ENCODE peak calls at places on chromosomes 7 and 10, in eight cellular contexts. U is stimulated activated CD4-positive, alpha-beta T cell treated with anti-CD3 and anti-CD28 coated beads, Interleukin-12 subunit alpha, Interleukin-12 subunit beta, amount 100 ng/mL, for 4 hours; E is RPMI7951; H is B cell; D is HFF-Myc; G is right lobe of liver; P is Ammon's horn; W is DMS79. Q is an unnamed sample.

GRCh38 chr7:2013381-2014311 is 219.1 kb downstream of the MAD1L1 start:
- DNase-seq in U (no peak), E (no peak), H (peak), D (no peak), G (peak), P (no peak), W (no peak), Q (no peak)

GRCh38 chr10:30068482-30069223 is 9.3 kb upstream of the JCAD start:
- DNase-seq in U (no peak), E (no peak), H (no peak), D (no peak), G (no peak), P (no peak), W (no peak), Q (no peak)

GRCh38 chr7:44275146-44275545 is 50.2 kb downstream of the CAMK2B start:
- DNase-seq in U (no peak), E (no peak), H (no peak), D (no peak), G (peak), P (no peak), W (no peak), Q (no peak)

GRCh38 chr10:62958980-62959379 is 142.8 kb upstream of the EGR2 start:
- DNase-seq in U (no peak), E (no peak), H (no peak), D (no peak), G (no peak), P (no peak), W (no peak), Q (no peak)

GRCh38 chr7:135326636-135327280 is 93.1 kb downstream of the STRA8 start:
- DNase-seq in U (no peak), E (no peak), H (no peak), D (no peak), G (no peak), P (no peak), W (peak), Q (no peak)

GRCh38 chr7:41134242-41134872 is 568.5 kb downstream of the INHBA start:
- DNase-seq in U (no peak), E (peak), H (no peak), D (no peak), G (no peak), P (no peak), W (no peak), Q (peak)

GRCh38 chr10:26983156-26983555 is 117.1 kb downstream of the ANKRD26 start:
- DNase-seq in U (no peak), E (no peak), H (no peak), D (no peak), G (no peak), P (no peak), W (no peak), Q (no peak)

GRCh38 chr10:123911866-123912265 is 20.3 kb upstream of the CPXM2 start:
- DNase-seq in U (no peak), E (no peak), H (no peak), D (no peak), G (no peak), P (no peak), W (peak), Q (no peak)

GRCh38 chr10:130957423-130957822 is 354.1 kb downstream of the TCERG1L start:
- DNase-seq in U (no peak), E (no peak), H (no peak), D (no peak), G (no peak), P (no peak), W (no peak), Q (no peak)

GRCh38 chr10:103204353-103205255 is 11.5 kb upstream of the NT5C2 start:
- DNase-seq in U (no peak), E (no peak), H (no peak), D (no peak), G (no peak), P (peak), W (no peak), Q (no peak)

GRCh38 chr7:92924800-92925199 is 88.4 kb upstream of the CDK6 start:
- DNase-seq in U (no peak), E (no peak), H (no peak), D (no peak), G (no peak), P (no peak), W (no peak), Q (no peak)

GRCh38 chr7:91579837-91580236 is 300.7 kb downstream of the MTERF1 start:
- DNase-seq in U (no peak), E (no peak), H (no peak), D (no peak), G (no peak), P (no peak), W (no peak), Q (no peak)

GRCh38 chr10:77905086-77905735 is 21.3 kb downstream of the DLG5 start:
- DNase-seq in U (no peak), E (no peak), H (no peak), D (no peak), G (no peak), P (no peak), W (peak), Q (peak)

GRCh38 chr10:84012831-84013458 is 126.4 kb upstream of the GHITM start:
- DNase-seq in U (no peak), E (no peak), H (no peak), D (no peak), G (no peak), P (no peak), W (no peak), Q (no peak)

GRCh38 chr10:70223728-70224127 is 9.5 kb downstream of the PPA1 start:
- DNase-seq in U (no peak), E (no peak), H (no peak), D (no peak), G (no peak), P (no peak), W (no peak), Q (no peak)